ENCODE peak calls at places on chromosomes 7 and 10, in eight cellular contexts. D is IMR-90, P is spleen, K is NB4, B is Peyer's patch, N is lower leg skin, U is adrenal gland, R is sigmoid colon. E is an unnamed sample.
A peak's percentile ranks its signal among the peaks of the same experiment; 100 is the strongest.

GRCh38 chr7:39504963-39505362 is 61.2 kb upstream of the YAE1 start:
- DNase-seq in P (no peak), D (peak; percentile 40), U (peak; percentile 85), R (no peak), K (no peak), N (no peak), B (no peak), E (peak; percentile 62)

GRCh38 chr10:4527281-4527960 is 298.6 kb upstream of the AKR1E2 start:
- DNase-seq in P (no peak), U (no peak), K (no peak), N (no peak), D (peak; percentile 41), B (no peak), R (no peak), E (no peak)

GRCh38 chr7:19161671-19162070 is 16.4 kb upstream of the FERD3L start:
- DNase-seq in U (no peak), P (no peak), K (no peak), D (peak; percentile 27), B (no peak), R (no peak), N (no peak), E (no peak)

GRCh38 chr7:20299647-20300312 is 30.9 kb upstream of the ITGB8 start:
- DNase-seq in K (peak; percentile 57), N (no peak), P (no peak), D (peak; percentile 45), U (no peak), B (no peak), R (no peak), E (no peak)

GRCh38 chr7:76074306-76074971 is 26.5 kb downstream of the MDH2 start:
- DNase-seq in N (no peak), B (no peak), U (no peak), R (no peak), K (peak; percentile 53), P (no peak), D (no peak), E (no peak)

GRCh38 chr7:87347207-87347606 is 1.7 kb downstream of the CROT start:
- DNase-seq in R (no peak), K (no peak), D (no peak), P (no peak), B (no peak), N (no peak), U (no peak), E (no peak)

GRCh38 chr10:133216776-133217175 is 13.2 kb upstream of the UTF1 start:
- DNase-seq in U (no peak), B (no peak), P (no peak), N (no peak), D (no peak), K (no peak), R (no peak), E (no peak)

GRCh38 chr7:20440472-20441105 is 109.9 kb downstream of the ITGB8 start:
- DNase-seq in R (no peak), U (peak; percentile 26), B (no peak), N (no peak), P (no peak), K (peak; percentile 66), D (peak; percentile 62), E (no peak)

GRCh38 chr7:103373866-103374643 is 26.6 kb downstream of the PSMC2 start:
- DNase-seq in R (no peak), B (no peak), P (no peak), U (no peak), N (no peak), K (no peak), D (no peak), E (no peak)

GRCh38 chr7:51280156-51280555 is 36.5 kb downstream of the COBL start:
- DNase-seq in N (no peak), P (no peak), D (no peak), B (no peak), K (no peak), R (no peak), U (no peak), E (peak; percentile 60)

GRCh38 chr7:117164578-117164977 is 158.3 kb downstream of the WNT2 start:
- DNase-seq in R (no peak), U (no peak), K (no peak), N (no peak), P (no peak), D (peak; percentile 86), B (no peak), E (no peak)

GRCh38 chr7:40403664-40404476 is 269.1 kb downstream of the SUGCT start:
- DNase-seq in B (no peak), P (no peak), R (no peak), N (no peak), K (no peak), D (no peak), U (no peak), E (no peak)

GRCh38 chr10:88791924-88792323 is 10.6 kb upstream of the LIPM start:
- DNase-seq in R (no peak), P (no peak), N (no peak), D (peak; percentile 8), K (peak; percentile 58), U (peak; percentile 53), B (no peak), E (no peak)

GRCh38 chr7:72751978-72752377 is 76.0 kb downstream of the TYW1B start:
- DNase-seq in N (no peak), D (no peak), K (peak; percentile 19), B (no peak), P (no peak), R (no peak), U (no peak), E (no peak)

DNA sequence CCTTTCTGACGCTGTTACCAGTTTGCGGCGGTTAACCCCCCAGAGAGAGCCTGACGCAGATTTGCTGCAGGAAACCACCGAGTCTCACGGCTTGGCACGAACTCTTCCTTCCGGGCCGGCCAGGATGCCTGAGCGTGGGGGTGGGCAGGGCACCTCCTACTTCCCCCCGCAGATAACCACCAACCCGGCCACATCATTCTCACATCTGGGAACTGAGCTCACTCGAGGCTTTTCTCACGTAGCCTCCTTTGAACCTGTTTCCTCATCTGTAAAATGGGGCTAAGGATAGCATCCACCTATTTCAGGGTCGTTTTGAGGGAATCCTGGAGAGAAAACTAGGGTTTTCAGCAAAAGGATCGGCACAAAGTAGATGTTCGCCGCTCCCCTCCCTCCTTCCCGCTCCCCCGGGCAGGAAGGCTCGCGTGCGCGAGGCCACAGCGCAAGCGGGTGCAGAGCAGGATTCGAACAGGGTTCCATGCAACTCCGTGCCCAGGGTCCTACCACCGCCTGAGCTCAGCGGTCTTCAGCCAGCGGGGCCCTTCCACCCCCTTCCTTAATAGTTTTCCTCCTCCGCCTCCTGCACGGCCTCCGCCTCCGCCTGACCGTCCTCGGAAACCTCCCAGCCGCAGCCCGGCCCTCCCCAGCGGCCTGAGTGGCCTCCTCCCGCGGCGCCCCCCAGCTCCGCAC is 23.7 kb downstream of the DDIT4 start:
- DNase-seq in P (peak; percentile 99), N (peak; percentile 98), B (peak; percentile 71), D (peak; percentile 90), R (peak; percentile 93), U (peak; percentile 85), K (peak; percentile 99), E (peak; percentile 97)
- TF ChIP-seq POLR2A in P (peak; percentile 59), N (no peak), B (peak; percentile 17), D (no peak), R (no peak), U (no peak), K (peak; percentile 44), E (no peak)

GRCh38 chr7:23960361-23960760 is 250.3 kb downstream of the STK31 start:
- DNase-seq in R (no peak), U (no peak), P (no peak), D (no peak), N (no peak), B (no peak), K (no peak), E (no peak)
- TF ChIP-seq POLR2A in R (no peak), U (no peak), P (no peak), D (no peak), N (no peak), B (no peak), K (no peak), E (no peak)

GRCh38 chr7:65872776-65873581 is at the start of gene VKORC1L1:
- DNase-seq in K (peak; percentile 97), P (peak; percentile 99), U (peak; percentile 93), R (peak; percentile 97), B (peak; percentile 98), N (peak; percentile 98), D (peak; percentile 89), E (peak; percentile 97)
- TF ChIP-seq POLR2A in K (peak; percentile 19), P (no peak), U (peak; percentile 26), R (no peak), B (no peak), N (no peak), D (peak; percentile 46), E (no peak)

GRCh38 chr10:46284286-46285229 is 2.2 kb upstream of the ANTXRL start:
- DNase-seq in K (peak; percentile 98), U (peak; percentile 84), N (peak; percentile 97), P (peak; percentile 97), D (peak; percentile 34), B (peak; percentile 94), R (peak; percentile 91), E (no peak)
- TF ChIP-seq POLR2A in K (no peak), U (no peak), N (no peak), P (no peak), D (no peak), B (peak; percentile 18), R (no peak), E (no peak)

E was measured in esophagus muscularis mucosa.